ENCODE peak calls at places on chromosomes 5 and 9, in five cellular contexts. X is cardiac fibroblast; Q is uterus; H is AG04449; U is activated CD4-positive, CD25-positive, alpha-beta regulatory T cell. S is an unnamed sample.

GRCh38 chr5:91145233-91145620 is 237.9 kb downstream of the ARRDC3 start:
- DNase-seq in Q (no peak), U (no peak), X (no peak), H (no peak), S (no peak)

GRCh38 chr5:179623906-179624741 is 653 bp upstream of the HNRNPH1 start:
- DNase-seq in U (peak), Q (peak), X (peak), H (no peak), S (peak)

GRCh38 chr5:35246928-35247644 is 16.8 kb upstream of the PRLR start:
- DNase-seq in X (peak), H (no peak), Q (peak), U (no peak), S (peak)

GRCh38 chr5:6827815-6828214 is 114.6 kb downstream of the TENT4A start:
- DNase-seq in Q (no peak), H (no peak), U (peak), X (no peak), S (no peak)

GRCh38 chr9:116181853-116182610 is 28.4 kb downstream of the PAPPA start:
- DNase-seq in U (no peak), X (no peak), Q (no peak), H (no peak), S (no peak)

GRCh38 chr5:177592010-177592834 is at the start of gene TMED9:
- DNase-seq in Q (peak), U (peak), H (no peak), X (peak), S (peak)

GRCh38 chr9:116580853-116581252 is 106.3 kb upstream of the TRIM32 start:
- DNase-seq in H (no peak), X (peak), U (no peak), Q (peak), S (no peak)

GRCh38 chr9:122402403-122403268 is 31.8 kb downstream of the PTGS1 start:
- DNase-seq in Q (no peak), H (peak), X (peak), U (no peak), S (no peak)

GRCh38 chr9:100213730-100214477 is 114.9 kb downstream of the INVS start:
- DNase-seq in H (peak), Q (no peak), X (peak), U (no peak), S (no peak)

GRCh38 chr5:79318935-79319614 is 83.1 kb downstream of the JMY start:
- DNase-seq in U (no peak), H (peak), Q (no peak), X (peak), S (no peak)

GRCh38 chr5:129110742-129111141 is 16.2 kb downstream of the ISOC1 start:
- DNase-seq in Q (no peak), U (no peak), H (no peak), X (no peak), S (no peak)

GRCh38 chr5:124996023-124996763 is 249.8 kb upstream of the ZNF608 start:
- DNase-seq in U (no peak), Q (no peak), X (no peak), H (no peak), S (no peak)

GRCh38 chr5:18745591-18745987 is 1111.3 kb downstream of the TAF11L14 start:
- DNase-seq in X (no peak), H (no peak), Q (no peak), U (no peak), S (no peak)

GRCh38 chr5:62395210-62395950 is 8.3 kb downstream of the DIMT1 start:
- DNase-seq in Q (no peak), H (no peak), U (no peak), X (no peak), S (no peak)

GRCh38 chr5:91052977-91053732 is 330.0 kb downstream of the ARRDC3 start:
- DNase-seq in U (no peak), X (no peak), Q (no peak), H (no peak), S (no peak)

GRCh38 chr9:112179816-112180215 is 4.7 kb upstream of the SUSD1 start:
- DNase-seq in X (no peak), Q (no peak), U (no peak), H (no peak), S (no peak)

GRCh38 chr9:124812401-124813016 is 35.6 kb downstream of the OLFML2A start:
- DNase-seq in H (peak), U (no peak), Q (peak), X (peak), S (no peak)

GRCh38 chr5:148769941-148770340 is 56.5 kb upstream of the ADRB2 start:
- DNase-seq in X (no peak), Q (no peak), U (no peak), H (no peak), S (no peak)

GRCh38 chr9:85741112-85741874 is 461 bp downstream of the AGTPBP1 start:
- DNase-seq in H (no peak), U (peak), X (no peak), Q (no peak), S (no peak)

GRCh38 chr5:103036601-103037000 is 83.3 kb downstream of the GIN1 start:
- DNase-seq in H (no peak), U (no peak), X (no peak), Q (no peak), S (no peak)

GRCh38 chr9:86407022-86407421 is 52.8 kb upstream of the TUT7 start:
- DNase-seq in H (no peak), Q (peak), U (no peak), X (peak), S (no peak)

GRCh38 chr9:70491798-70492736 is 77.6 kb upstream of the KLF9 start:
- DNase-seq in U (no peak), Q (no peak), H (no peak), X (peak), S (no peak)

GRCh38 chr5:126917918-126918623 is 112.3 kb downstream of the MARCHF3 start:
- DNase-seq in Q (no peak), X (no peak), H (no peak), U (no peak), S (peak)

GRCh38 chr5:10626473-10627013 is 62.7 kb downstream of the ANKRD33B start:
- DNase-seq in X (peak), Q (no peak), U (no peak), H (no peak), S (peak)

GRCh38 chr5:95759005-95759404 is 27.9 kb downstream of the RHOBTB3 start:
- DNase-seq in Q (no peak), U (no peak), H (no peak), X (no peak), S (no peak)

GRCh38 chr5:149080294-149080693 is 17.4 kb upstream of the SH3TC2 start:
- DNase-seq in U (no peak), H (no peak), X (no peak), Q (no peak), S (no peak)

GRCh38 chr5:88883059-88883565 is at the start of gene MEF2C:
- DNase-seq in Q (peak), X (peak), U (no peak), H (no peak), S (peak)

GRCh38 chr5:58940446-58940845 is 357.6 kb downstream of the RAB3C start:
- DNase-seq in H (peak), X (peak), U (no peak), Q (no peak), S (no peak)

GRCh38 chr5:132457371-132458225 is 33.0 kb downstream of the IRF1 start:
- DNase-seq in U (no peak), X (peak), H (no peak), Q (peak), S (no peak)

GRCh38 chr9:97480749-97481148 is 20.7 kb upstream of the TMOD1 start:
- DNase-seq in X (no peak), H (peak), Q (no peak), U (no peak), S (no peak)